ENCODE peak calls at places on chromosomes 6 and 20, in nine cellular contexts. B, I, D, X, N, F, G, C and M are unnamed samples.

GRCh38 chr6:24902782-24903181 is 33.0 kb downstream of the RIPOR2 start:
- DNase-seq in D (no peak), I (no peak), C (no peak), F (no peak), N (no peak), B (peak; percentile 64), G (no peak), X (no peak), M (no peak)

GRCh38 chr6:137923866-137924616 is 57.0 kb downstream of the TNFAIP3 start:
- DNase-seq in F (no peak), X (no peak), D (no peak), C (no peak), G (no peak), N (no peak), B (no peak), I (peak; percentile 6), M (no peak)

GRCh38 chr6:165556116-165556843 is 106.8 kb downstream of the PDE10A start:
- DNase-seq in F (no peak), D (no peak), G (no peak), C (peak; percentile 53), B (peak; percentile 65), X (no peak), I (no peak), N (no peak), M (no peak)

GRCh38 chr6:41707565-41708200 is 27.7 kb downstream of the TFEB start:
- DNase-seq in N (no peak), X (no peak), C (no peak), F (peak; percentile 82), D (no peak), B (no peak), G (no peak), I (no peak), M (no peak)

GRCh38 chr6:53359843-53360834 is 11.4 kb upstream of the ELOVL5 start:
- DNase-seq in C (peak; percentile 83), F (no peak), X (no peak), G (no peak), D (no peak), N (peak; percentile 69), I (peak; percentile 47), B (peak; percentile 58), M (no peak)

GRCh38 chr20:41174782-41175181 is 37.4 kb downstream of the PLCG1 start:
- DNase-seq in D (no peak), I (no peak), G (no peak), B (no peak), N (no peak), X (no peak), F (no peak), C (no peak), M (no peak)

GRCh38 chr20:33132858-33133615 is 34.9 kb upstream of the BPIFA2 start:
- DNase-seq in F (no peak), G (no peak), C (no peak), N (peak; percentile 10), D (no peak), I (no peak), X (no peak), B (no peak), M (no peak)

GRCh38 chr6:155687645-155688044 is 232.0 kb upstream of the NOX3 start:
- DNase-seq in I (no peak), X (no peak), F (no peak), G (no peak), C (no peak), N (no peak), B (no peak), D (no peak), M (no peak)

GRCh38 chr20:840858-841567 is 7.5 kb downstream of the FAM110A start:
- DNase-seq in C (peak; percentile 33), G (peak; percentile 62), D (no peak), X (peak; percentile 16), N (peak; percentile 41), B (no peak), F (peak; percentile 70), I (peak; percentile 65), M (no peak)

GRCh38 chr20:20461526-20461925 is 93.6 kb downstream of the INSM1 start:
- DNase-seq in D (no peak), I (no peak), N (no peak), C (no peak), B (no peak), F (no peak), X (no peak), G (no peak), M (no peak)

GRCh38 chr20:39112196-39112743 is 150.1 kb downstream of the DHX35 start:
- DNase-seq in D (peak; percentile 59), X (no peak), F (no peak), N (peak; percentile 81), I (peak; percentile 82), G (no peak), B (peak; percentile 35), C (peak; percentile 65), M (no peak)

GRCh38 chr20:12110711-12111110 is 193.0 kb downstream of the BTBD3 start:
- DNase-seq in D (no peak), B (peak; percentile 43), G (no peak), F (no peak), X (no peak), C (no peak), I (no peak), N (no peak), M (no peak)

GRCh38 chr6:139847322-139847797 is 472.9 kb upstream of the CITED2 start:
- DNase-seq in N (peak; percentile 69), D (no peak), X (no peak), I (no peak), G (no peak), C (no peak), B (no peak), F (no peak), M (no peak)

GRCh38 chr6:139981066-139981624 is 606.7 kb upstream of the CITED2 start:
- DNase-seq in X (no peak), F (no peak), C (no peak), G (no peak), N (no peak), D (no peak), B (no peak), I (no peak), M (no peak)

GRCh38 chr6:46129634-46130505 is at the start of gene ENPP4:
- DNase-seq in N (peak; percentile 95), I (peak; percentile 94), G (peak; percentile 96), F (peak; percentile 93), B (peak; percentile 85), C (peak; percentile 15), X (peak; percentile 89), D (peak; percentile 90), M (peak; percentile 93)

GRCh38 chr20:60338556-60338955 is 380.3 kb downstream of the CDH26 start:
- DNase-seq in N (no peak), I (no peak), X (no peak), B (no peak), C (no peak), D (no peak), F (no peak), G (no peak), M (no peak)

GRCh38 chr6:149273318-149273717 is 44.2 kb upstream of the TAB2 start:
- DNase-seq in N (no peak), X (no peak), B (no peak), F (no peak), G (no peak), D (no peak), C (no peak), I (no peak), M (no peak)

GRCh38 chr20:57928181-57928967 is 218.6 kb upstream of the PMEPA1 start:
- DNase-seq in C (no peak), I (no peak), G (no peak), D (no peak), F (no peak), B (peak; percentile 9), N (peak; percentile 37), X (no peak), M (no peak)

GRCh38 chr6:145705561-145705960 is 29.8 kb downstream of the EPM2A start:
- DNase-seq in X (no peak), I (no peak), N (no peak), G (no peak), C (no peak), B (peak; percentile 39), F (no peak), D (no peak), M (no peak)

GRCh38 chr20:44195613-44196012 is 8.6 kb upstream of the JPH2 start:
- DNase-seq in I (no peak), F (no peak), B (no peak), C (no peak), N (no peak), D (no peak), G (no peak), X (no peak), M (no peak)

GRCh38 chr6:138101946-138102731 is 5.1 kb downstream of the PERP start:
- DNase-seq in I (no peak), B (no peak), X (no peak), G (no peak), N (peak; percentile 96), F (no peak), D (no peak), C (no peak), M (no peak)

GRCh38 chr6:90610291-90610670 is 23.4 kb upstream of the MAP3K7 start:
- DNase-seq in G (peak; percentile 22), N (peak; percentile 31), F (no peak), B (peak; percentile 28), C (no peak), D (peak; percentile 8), X (no peak), I (no peak), M (no peak)

GRCh38 chr6:53793318-53793975 is 1.4 kb upstream of the LRRC1 start:
- DNase-seq in N (peak; percentile 60), C (peak; percentile 96), D (peak; percentile 35), F (peak; percentile 65), X (no peak), B (peak; percentile 65), I (peak; percentile 90), G (peak; percentile 31), M (no peak)

GRCh38 chr6:8670792-8671191 is 235.4 kb upstream of the SLC35B3 start:
- DNase-seq in C (no peak), B (no peak), I (no peak), F (no peak), G (no peak), D (no peak), N (no peak), X (no peak), M (no peak)

GRCh38 chr20:24379116-24379927 is 90.1 kb upstream of the SYNDIG1 start:
- DNase-seq in I (no peak), C (no peak), N (peak; percentile 69), B (peak; percentile 52), G (no peak), D (no peak), X (no peak), F (no peak), M (no peak)

GRCh38 chr20:10558635-10559187 is 115.1 kb downstream of the JAG1 start:
- DNase-seq in X (no peak), I (no peak), G (no peak), N (peak; percentile 29), C (no peak), B (peak; percentile 92), F (no peak), D (no peak), M (no peak)

GRCh38 chr6:24576452-24576851 is 69.5 kb downstream of the KIAA0319 start:
- DNase-seq in G (no peak), F (no peak), B (no peak), X (no peak), C (no peak), N (no peak), I (no peak), D (no peak), M (no peak)

GRCh38 chr6:101080597-101080996 is 199.5 kb upstream of the ASCC3 start:
- DNase-seq in G (no peak), X (no peak), C (no peak), D (no peak), N (no peak), B (no peak), F (no peak), I (no peak), M (no peak)

GRCh38 chr20:20010639-20011500 is 6.3 kb upstream of the NAA20 start:
- DNase-seq in C (peak; percentile 91), B (peak; percentile 70), D (no peak), I (peak; percentile 61), G (no peak), F (no peak), N (no peak), X (no peak), M (no peak)

GRCh38 chr6:143299253-143300166 is 151.0 kb downstream of the ADAT2 start:
- DNase-seq in I (no peak), G (no peak), C (no peak), D (no peak), B (no peak), F (no peak), X (no peak), N (peak; percentile 17), M (no peak)

GRCh38 chr20:17227669-17228623 is 1.1 kb downstream of the PCSK2 start:
- DNase-seq in I (peak; percentile 53), F (no peak), B (no peak), C (no peak), X (no peak), D (peak; percentile 6), N (peak; percentile 86), G (no peak), M (no peak)